ENCODE peak calls at places on chromosomes 13 and 19, in five cellular contexts. Z is small intestine, B is erythroblast, E is AG09319, T is fibroblast of mammary gland. O is an unnamed sample.

GRCh38 chr19:925087-925911 is 536 bp upstream of the ARID3A start:
- DNase-seq in Z (peak), B (peak), E (no peak), T (peak), O (peak)

GRCh38 chr19:1570836-1571235 is 2.7 kb upstream of the MEX3D start:
- DNase-seq in Z (no peak), B (no peak), E (no peak), T (no peak), O (no peak)

GRCh38 chr13:48731957-48732569 is 78.3 kb downstream of the CYSLTR2 start:
- DNase-seq in Z (peak), B (peak), E (no peak), T (peak), O (no peak)

GRCh38 chr13:99505814-99506269 is 4.6 kb downstream of the TM9SF2 start:
- DNase-seq in Z (no peak), B (peak), E (no peak), T (peak), O (peak)

GRCh38 chr13:110119943-110120905 is 186.7 kb downstream of the COL4A1 start:
- DNase-seq in Z (no peak), B (no peak), E (no peak), T (peak), O (no peak)

GRCh38 chr13:28679628-28680027 is 20.7 kb downstream of the POMP start:
- DNase-seq in Z (peak), B (no peak), E (no peak), T (peak), O (peak)

GRCh38 chr13:26029581-26030136 is 22.2 kb downstream of the SHISA2 start:
- DNase-seq in Z (no peak), B (no peak), E (no peak), T (no peak), O (no peak)

GRCh38 chr13:48448963-48449614 is 36.2 kb upstream of the LPAR6 start:
- DNase-seq in Z (no peak), B (no peak), E (no peak), T (peak), O (peak)

GRCh38 chr13:112562254-112562653 is 25.7 kb downstream of the TUBGCP3 start:
- DNase-seq in Z (no peak), B (no peak), E (no peak), T (no peak), O (no peak)

GRCh38 chr13:107867701-107868661 is 347.4 kb downstream of the LIG4 start:
- DNase-seq in Z (no peak), B (no peak), E (no peak), T (peak), O (no peak)

GRCh38 chr19:13303381-13304129 is 153.3 kb downstream of the IER2 start:
- DNase-seq in Z (no peak), B (no peak), E (no peak), T (no peak), O (no peak)

GRCh38 chr13:40665061-40665753 is 1.2 kb downstream of the FOXO1 start:
- DNase-seq in Z (peak), B (peak), E (no peak), T (no peak), O (no peak)

GRCh38 chr13:111120913-111121312 is 5.8 kb downstream of the ARHGEF7 start:
- DNase-seq in Z (no peak), B (no peak), E (no peak), T (no peak), O (no peak)